ENCODE peak calls at places on chromosomes 13 and 19, in four cellular contexts. R is NCI-H2081; E is naive B cell; G is activated T-helper 2 cell treated with anti-CD3 and anti-CD28 coated beads, Interferon-gamma antibody, Interleukin-2, Interleukin-4, amounts not matched to agents 10 μg/mL and 5 μg/mL and 100 μg/mL, durations not matched to agents 14 hours and 24 hours and 36 hours. W is an unnamed sample.

GRCh38 chr19:1136201-1136600 is 32.4 kb downstream of the GPX4 start:
- DNase-seq in E (no peak), R (no peak), G (no peak), W (peak)

GRCh38 chr13:95564948-95565347 is 12.4 kb downstream of the CLDN10 start:
- DNase-seq in E (no peak), R (no peak), G (no peak), W (no peak)

GRCh38 chr13:38803566-38803965 is 116.7 kb downstream of the FREM2 start:
- DNase-seq in G (no peak), R (peak), E (no peak), W (peak)

GRCh38 chr19:17687857-17688784 is at the start of gene UNC13A:
- DNase-seq in E (peak), G (peak), R (peak), W (peak)

GRCh38 chr19:44685877-44686276 is 13.1 kb upstream of the CEACAM16 start:
- DNase-seq in R (no peak), E (no peak), G (no peak), W (no peak)

GRCh38 chr19:45051929-45052579 is 13.2 kb downstream of the CLASRP start:
- DNase-seq in R (no peak), E (peak), G (no peak), W (no peak)

GRCh38 chr13:97142452-97142851 is 79.7 kb upstream of the MBNL2 start:
- DNase-seq in R (no peak), E (no peak), G (no peak), W (no peak)

GRCh38 chr13:57634829-57635165 is 3.3 kb downstream of the PCDH17 start:
- DNase-seq in R (no peak), G (no peak), E (no peak), W (no peak)

GRCh38 chr13:99986751-99987150 is 5.2 kb downstream of the ZIC2 start:
- DNase-seq in G (no peak), E (no peak), R (peak), W (peak)

GRCh38 chr13:79692846-79693245 is 211.9 kb downstream of the NDFIP2 start:
- DNase-seq in E (no peak), R (no peak), G (no peak), W (no peak)

GRCh38 chr19:52637718-52638585 is at the start of gene ZNF83:
- DNase-seq in G (peak), R (peak), E (peak), W (peak)

GRCh38 chr19:50020481-50020880 is 4.7 kb downstream of the VRK3 start:
- DNase-seq in E (no peak), R (no peak), G (no peak), W (no peak)

GRCh38 chr13:51058461-51059167 is 52.5 kb downstream of the C13orf42 start:
- DNase-seq in G (no peak), R (no peak), E (no peak), W (no peak)

GRCh38 chr13:65133094-65133493 is 2097.0 kb downstream of the PCDH9 start:
- DNase-seq in E (no peak), G (no peak), R (no peak), W (no peak)

GRCh38 chr13:41971848-41972247 is 10.9 kb upstream of the VWA8 start:
- DNase-seq in R (no peak), E (no peak), G (no peak), W (no peak)

GRCh38 chr13:89726690-89727435 is 1620.6 kb upstream of the MIR17HG start:
- DNase-seq in E (no peak), G (no peak), R (no peak), W (peak)

GRCh38 chr19:37361994-37362393 is 8.9 kb upstream of the ZNF527 start:
- DNase-seq in E (no peak), R (no peak), G (no peak), W (no peak)

GRCh38 chr19:33175886-33176669 is 18.1 kb upstream of the LRP3 start:
- DNase-seq in G (no peak), R (no peak), E (no peak), W (peak)

GRCh38 chr19:2235396-2236284 is 489 bp downstream of the PLEKHJ1 start:
- DNase-seq in G (peak), R (peak), E (no peak), W (peak)

GRCh38 chr13:73274147-73274546 is 215.3 kb downstream of the KLF5 start:
- DNase-seq in G (no peak), R (no peak), E (no peak), W (no peak)

GRCh38 chr19:6065685-6066365 is 44.5 kb downstream of the RFX2 start:
- DNase-seq in G (no peak), E (no peak), R (peak), W (peak)

GRCh38 chr13:75223981-75224742 is 257.8 kb downstream of the TBC1D4 start:
- DNase-seq in G (no peak), E (no peak), R (no peak), W (no peak)

GRCh38 chr13:97015661-97016350 is 21.5 kb upstream of the OXGR1 start:
- DNase-seq in G (no peak), E (no peak), R (no peak), W (no peak)

GRCh38 chr13:107119989-107120881 is 552.3 kb upstream of the ARGLU1 start:
- DNase-seq in E (no peak), G (no peak), R (no peak), W (no peak)

GRCh38 chr13:40083841-40084240 is 428.4 kb downstream of the COG6 start:
- DNase-seq in G (no peak), E (no peak), R (no peak), W (no peak)

GRCh38 chr13:20118268-20119140 is 42.3 kb downstream of the GJA3 start:
- DNase-seq in E (no peak), R (no peak), G (no peak), W (peak)

GRCh38 chr13:110556224-110556606 is 5.3 kb downstream of the RAB20 start:
- DNase-seq in G (no peak), R (no peak), E (no peak), W (no peak)

GRCh38 chr13:36981156-36981743 is 17.9 kb downstream of the ALG5 start:
- DNase-seq in R (peak), G (no peak), E (no peak), W (peak)

GRCh38 chr13:27038323-27038722 is 133.3 kb downstream of the USP12 start:
- DNase-seq in R (no peak), G (no peak), E (no peak), W (no peak)

GRCh38 chr19:10327793-10328192 is 5.5 kb downstream of the RAVER1 start:
- DNase-seq in R (no peak), E (no peak), G (no peak), W (no peak)

GRCh38 chr13:82879921-82880320 is 1002.4 kb downstream of the SLITRK1 start:
- DNase-seq in E (no peak), G (no peak), R (no peak), W (no peak)

GRCh38 chr13:107067381-107067780 is 499.4 kb upstream of the ARGLU1 start:
- DNase-seq in G (no peak), R (no peak), E (no peak), W (no peak)